ENCODE peak calls at places on chromosome 3, in four cellular contexts. One of them, this sample, is unnamed.
A peak's percentile ranks its signal among the peaks of the same experiment; 100 is the strongest.

GRCh38 chr3:23845817-23846216 is 40.1 kb downstream of the UBE2E1 start:
- DNase-seq in GM18507: no peak
- DNase-seq in hepatic stellate cell: no peak
- DNase-seq in NCI-H1694 treated with DMSO at 0.1 percent for 48 hours: no peak
- DNase-seq in this sample: no peak

GRCh38 chr3:106678657-106679390 is 698.4 kb upstream of the CCDC54 start:
- DNase-seq in hepatic stellate cell: no peak
- DNase-seq in GM18507: no peak
- DNase-seq in NCI-H1694 treated with DMSO at 0.1 percent for 48 hours: no peak
- DNase-seq in this sample: no peak

GRCh38 chr3:194689493-194689901 is 3.8 kb downstream of the FAM43A start:
- DNase-seq in GM18507: no peak
- DNase-seq in NCI-H1694 treated with DMSO at 0.1 percent for 48 hours: peak; percentile 75
- DNase-seq in hepatic stellate cell: no peak
- DNase-seq in this sample: peak; percentile 68

GRCh38 chr3:178382388-178383061 is 153.7 kb upstream of the KCNMB2 start:
- DNase-seq in GM18507: no peak
- DNase-seq in hepatic stellate cell: peak; percentile 43
- DNase-seq in NCI-H1694 treated with DMSO at 0.1 percent for 48 hours: no peak
- DNase-seq in this sample: no peak

GRCh38 chr3:22887664-22888291 is 315.3 kb upstream of the UBE2E2 start:
- DNase-seq in NCI-H1694 treated with DMSO at 0.1 percent for 48 hours: no peak
- DNase-seq in hepatic stellate cell: peak; percentile 1
- DNase-seq in GM18507: no peak
- DNase-seq in this sample: no peak

GRCh38 chr3:47664519-47664918 is 85.9 kb upstream of the CSPG5 start:
- DNase-seq in GM18507: no peak
- DNase-seq in hepatic stellate cell: peak; percentile 24
- DNase-seq in NCI-H1694 treated with DMSO at 0.1 percent for 48 hours: no peak
- DNase-seq in this sample: no peak

GRCh38 chr3:81218023-81218422 is 543.4 kb downstream of the GBE1 start:
- DNase-seq in GM18507: no peak
- DNase-seq in NCI-H1694 treated with DMSO at 0.1 percent for 48 hours: no peak
- DNase-seq in hepatic stellate cell: no peak
- DNase-seq in this sample: no peak

GRCh38 chr3:195770081-195770840 is 41.5 kb downstream of the MUC4 start:
- DNase-seq in hepatic stellate cell: no peak
- DNase-seq in NCI-H1694 treated with DMSO at 0.1 percent for 48 hours: no peak
- DNase-seq in GM18507: no peak
- DNase-seq in this sample: no peak

GRCh38 chr3:52866427-52866826 is 30.9 kb downstream of the STIMATE start:
- DNase-seq in NCI-H1694 treated with DMSO at 0.1 percent for 48 hours: no peak
- DNase-seq in hepatic stellate cell: no peak
- DNase-seq in GM18507: no peak
- DNase-seq in this sample: no peak

GRCh38 chr3:170233532-170233931 is 11.3 kb downstream of the PRKCI start:
- DNase-seq in NCI-H1694 treated with DMSO at 0.1 percent for 48 hours: no peak
- DNase-seq in hepatic stellate cell: peak; percentile 61
- DNase-seq in GM18507: no peak
- DNase-seq in this sample: no peak

GRCh38 chr3:118128886-118129285 is 905.8 kb downstream of the IGSF11 start:
- DNase-seq in hepatic stellate cell: no peak
- DNase-seq in GM18507: no peak
- DNase-seq in NCI-H1694 treated with DMSO at 0.1 percent for 48 hours: no peak
- DNase-seq in this sample: peak; percentile 13

GRCh38 chr3:43870110-43870509 is 179.4 kb downstream of the ABHD5 start:
- DNase-seq in NCI-H1694 treated with DMSO at 0.1 percent for 48 hours: no peak
- DNase-seq in hepatic stellate cell: peak; percentile 70
- DNase-seq in GM18507: no peak
- DNase-seq in this sample: no peak

GRCh38 chr3:186871403-186871924 is 29.0 kb downstream of the ADIPOQ start:
- DNase-seq in NCI-H1694 treated with DMSO at 0.1 percent for 48 hours: no peak
- DNase-seq in hepatic stellate cell: no peak
- DNase-seq in GM18507: no peak
- DNase-seq in this sample: no peak

GRCh38 chr3:186682734-186683133 is 16.9 kb downstream of the HRG start:
- DNase-seq in NCI-H1694 treated with DMSO at 0.1 percent for 48 hours: no peak
- DNase-seq in GM18507: no peak
- DNase-seq in hepatic stellate cell: no peak
- DNase-seq in this sample: no peak

GRCh38 chr3:140196970-140197369 is 262.0 kb downstream of the CLSTN2 start:
- DNase-seq in NCI-H1694 treated with DMSO at 0.1 percent for 48 hours: no peak
- DNase-seq in GM18507: no peak
- DNase-seq in hepatic stellate cell: no peak
- DNase-seq in this sample: no peak

GRCh38 chr3:57048052-57048671 is 12.3 kb upstream of the SPATA12 start:
- DNase-seq in hepatic stellate cell: no peak
- DNase-seq in GM18507: no peak
- DNase-seq in NCI-H1694 treated with DMSO at 0.1 percent for 48 hours: peak; percentile 15
- DNase-seq in this sample: no peak

GRCh38 chr3:188270423-188270972 is 116.5 kb downstream of the LPP start:
- DNase-seq in NCI-H1694 treated with DMSO at 0.1 percent for 48 hours: no peak
- DNase-seq in hepatic stellate cell: peak; percentile 64
- DNase-seq in GM18507: no peak
- DNase-seq in this sample: no peak

GRCh38 chr3:38662544-38662943 is 13.1 kb upstream of the SCN5A start:
- DNase-seq in NCI-H1694 treated with DMSO at 0.1 percent for 48 hours: peak; percentile 14
- DNase-seq in hepatic stellate cell: no peak
- DNase-seq in GM18507: no peak
- DNase-seq in this sample: no peak

GRCh38 chr3:151890721-151891141 is 17.3 kb downstream of the SUCNR1 start:
- DNase-seq in hepatic stellate cell: no peak
- DNase-seq in NCI-H1694 treated with DMSO at 0.1 percent for 48 hours: no peak
- DNase-seq in GM18507: no peak
- DNase-seq in this sample: no peak

GRCh38 chr3:152333928-152334327 is 65.2 kb downstream of the MBNL1 start:
- DNase-seq in GM18507: no peak
- DNase-seq in NCI-H1694 treated with DMSO at 0.1 percent for 48 hours: no peak
- DNase-seq in hepatic stellate cell: no peak
- DNase-seq in this sample: no peak

GRCh38 chr3:81339040-81339845 is 422.2 kb downstream of the GBE1 start:
- DNase-seq in NCI-H1694 treated with DMSO at 0.1 percent for 48 hours: no peak
- DNase-seq in GM18507: no peak
- DNase-seq in hepatic stellate cell: peak; percentile 4
- DNase-seq in this sample: no peak

GRCh38 chr3:158159714-158160113 is 49.8 kb downstream of the RSRC1 start:
- DNase-seq in NCI-H1694 treated with DMSO at 0.1 percent for 48 hours: no peak
- DNase-seq in hepatic stellate cell: no peak
- DNase-seq in GM18507: no peak
- DNase-seq in this sample: no peak

GRCh38 chr3:101635954-101636798 is 40.8 kb downstream of the ZBTB11 start:
- DNase-seq in GM18507: peak; percentile 9
- DNase-seq in hepatic stellate cell: peak; percentile 41
- DNase-seq in NCI-H1694 treated with DMSO at 0.1 percent for 48 hours: peak; percentile 65
- DNase-seq in this sample: peak; percentile 4

GRCh38 chr3:30073622-30074021 is 532.8 kb upstream of the TGFBR2 start:
- DNase-seq in hepatic stellate cell: no peak
- DNase-seq in NCI-H1694 treated with DMSO at 0.1 percent for 48 hours: no peak
- DNase-seq in GM18507: no peak
- DNase-seq in this sample: no peak

GRCh38 chr3:16839271-16840110 is 45.3 kb upstream of the PLCL2 start:
- DNase-seq in GM18507: no peak
- DNase-seq in NCI-H1694 treated with DMSO at 0.1 percent for 48 hours: no peak
- DNase-seq in hepatic stellate cell: no peak
- DNase-seq in this sample: peak; percentile 37

GRCh38 chr3:141482250-141482937 is 4.4 kb upstream of the RASA2 start:
- DNase-seq in hepatic stellate cell: peak; percentile 71
- DNase-seq in GM18507: no peak
- DNase-seq in NCI-H1694 treated with DMSO at 0.1 percent for 48 hours: no peak
- DNase-seq in this sample: no peak

GRCh38 chr3:135516143-135516542 is 449.4 kb upstream of the PPP2R3A start:
- DNase-seq in hepatic stellate cell: peak; percentile 4
- DNase-seq in NCI-H1694 treated with DMSO at 0.1 percent for 48 hours: no peak
- DNase-seq in GM18507: no peak
- DNase-seq in this sample: no peak

GRCh38 chr3:84978833-84979232 is 20.0 kb downstream of the CADM2 start:
- DNase-seq in hepatic stellate cell: no peak
- DNase-seq in GM18507: no peak
- DNase-seq in NCI-H1694 treated with DMSO at 0.1 percent for 48 hours: no peak
- DNase-seq in this sample: no peak

GRCh38 chr3:18862077-18862476 is 286.2 kb upstream of the KCNH8 start:
- DNase-seq in GM18507: no peak
- DNase-seq in NCI-H1694 treated with DMSO at 0.1 percent for 48 hours: no peak
- DNase-seq in hepatic stellate cell: no peak
- DNase-seq in this sample: no peak

GRCh38 chr3:15557511-15557946 is 36.0 kb upstream of the COLQ start:
- DNase-seq in hepatic stellate cell: peak; percentile 32
- DNase-seq in GM18507: no peak
- DNase-seq in NCI-H1694 treated with DMSO at 0.1 percent for 48 hours: peak; percentile 50
- DNase-seq in this sample: peak; percentile 5

GRCh38 chr3:167940241-167940640 is 155.5 kb downstream of the GOLIM4 start:
- DNase-seq in NCI-H1694 treated with DMSO at 0.1 percent for 48 hours: no peak
- DNase-seq in hepatic stellate cell: no peak
- DNase-seq in GM18507: no peak
- DNase-seq in this sample: no peak

GRCh38 chr3:12588039-12588673 is 31.3 kb downstream of the MKRN2 start:
- DNase-seq in GM18507: no peak
- DNase-seq in hepatic stellate cell: no peak
- DNase-seq in NCI-H1694 treated with DMSO at 0.1 percent for 48 hours: no peak
- DNase-seq in this sample: no peak

GRCh38 chr3:103410231-103410630 is 975.4 kb downstream of the ZPLD1 start:
- DNase-seq in hepatic stellate cell: no peak
- DNase-seq in GM18507: no peak
- DNase-seq in NCI-H1694 treated with DMSO at 0.1 percent for 48 hours: no peak
- DNase-seq in this sample: no peak

GRCh38 chr3:179702271-179702947 is 49.6 kb downstream of the USP13 start:
- DNase-seq in GM18507: no peak
- DNase-seq in NCI-H1694 treated with DMSO at 0.1 percent for 48 hours: no peak
- DNase-seq in hepatic stellate cell: no peak
- DNase-seq in this sample: peak; percentile 41

GRCh38 chr3:172951511-172951910 is 189.5 kb downstream of the SPATA16 start:
- DNase-seq in hepatic stellate cell: no peak
- DNase-seq in NCI-H1694 treated with DMSO at 0.1 percent for 48 hours: no peak
- DNase-seq in GM18507: no peak
- DNase-seq in this sample: no peak

GRCh38 chr3:39184081-39184967 is 8.1 kb downstream of the XIRP1 start:
- DNase-seq in hepatic stellate cell: no peak
- DNase-seq in GM18507: no peak
- DNase-seq in NCI-H1694 treated with DMSO at 0.1 percent for 48 hours: no peak
- DNase-seq in this sample: no peak

GRCh38 chr3:5053021-5053831 is 68.9 kb upstream of the ARL8B start:
- DNase-seq in NCI-H1694 treated with DMSO at 0.1 percent for 48 hours: no peak
- DNase-seq in GM18507: no peak
- DNase-seq in hepatic stellate cell: peak; percentile 32
- DNase-seq in this sample: no peak

GRCh38 chr3:44554626-44555592 is at the start of gene ZKSCAN7:
- DNase-seq in NCI-H1694 treated with DMSO at 0.1 percent for 48 hours: no peak
- DNase-seq in hepatic stellate cell: peak; percentile 71
- DNase-seq in GM18507: peak; percentile 48
- DNase-seq in this sample: no peak